ENCODE peak calls at places on chromosomes 13 and 19, in five cellular contexts. N is left cardiac atrium, D is cardiac fibroblast, B is SK-MEL-5, Z is AG20443. U is an unnamed sample.

GRCh38 chr19:55642153-55643002 is 1.1 kb upstream of the ZNF581 start:
- DNase-seq in Z (no peak), N (peak), B (no peak), D (peak), U (no peak)

GRCh38 chr13:25971499-25972145 is 80.2 kb downstream of the SHISA2 start:
- DNase-seq in B (no peak), N (no peak), D (no peak), Z (no peak), U (no peak)

GRCh38 chr13:77323858-77324257 is 3.0 kb downstream of the MYCBP2 start:
- DNase-seq in B (no peak), D (no peak), Z (no peak), N (no peak), U (no peak)

GRCh38 chr19:53545271-53546065 is 7.5 kb downstream of the ZNF331 start:
- DNase-seq in B (no peak), Z (peak), N (no peak), D (peak), U (peak)

GRCh38 chr19:3365447-3366103 is 808 bp upstream of the NFIC start:
- DNase-seq in N (peak), Z (peak), D (peak), B (peak), U (peak)

GRCh38 chr19:55146078-55146647 is 2.8 kb downstream of the TNNT1 start:
- DNase-seq in D (peak), Z (peak), N (no peak), B (peak), U (peak)

GRCh38 chr19:13078897-13079541 is 23.6 kb downstream of the LYL1 start:
- DNase-seq in D (no peak), B (no peak), N (peak), Z (no peak), U (no peak)

GRCh38 chr13:60836821-60837220 is 439.8 kb downstream of the TDRD3 start:
- DNase-seq in N (no peak), Z (no peak), D (no peak), B (no peak), U (no peak)

GRCh38 chr19:10858204-10858828 is 10.1 kb downstream of the C19orf38 start:
- DNase-seq in B (peak), D (peak), N (no peak), Z (peak), U (no peak)

GRCh38 chr13:45194081-45194939 is 6.5 kb downstream of the KCTD4 start:
- DNase-seq in N (peak), Z (peak), D (peak), B (peak), U (no peak)

GRCh38 chr13:33178197-33178699 is 107.3 kb downstream of the STARD13 start:
- DNase-seq in D (no peak), Z (no peak), N (no peak), B (no peak), U (no peak)

GRCh38 chr13:23443878-23444277 is 10.4 kb upstream of the SACS start:
- DNase-seq in B (no peak), Z (no peak), N (no peak), D (no peak), U (no peak)

GRCh38 chr13:40272776-40273139 is 393.7 kb downstream of the FOXO1 start:
- DNase-seq in Z (no peak), D (peak), N (no peak), B (no peak), U (peak)

U was measured in A172.